ENCODE peak calls at places on chromosomes 7 and 10, in seven cellular contexts. One of them, this sample, is unnamed.

GRCh38 chr10:109924947-109925620 is 1.8 kb upstream of the XPNPEP1 start:
- DNase-seq in colonic mucosa: no peak
- DNase-seq in T-helper 2 cell: no peak
- DNase-seq in neural progenitor cell: no peak
- DNase-seq in stimulated activated CD4-positive, alpha-beta T cell treated with anti-CD3 and anti-CD28 coated beads, Interleukin-4, amount 100 ng/mL, for 24 hours: no peak
- DNase-seq in GM23248: no peak
- DNase-seq in M059J: no peak
- DNase-seq in this sample: no peak

GRCh38 chr7:27097686-27098492 is 2.1 kb upstream of the HOXA1 start:
- DNase-seq in GM23248: peak
- DNase-seq in neural progenitor cell: peak
- DNase-seq in stimulated activated CD4-positive, alpha-beta T cell treated with anti-CD3 and anti-CD28 coated beads, Interleukin-4, amount 100 ng/mL, for 24 hours: no peak
- DNase-seq in T-helper 2 cell: no peak
- DNase-seq in M059J: peak
- DNase-seq in colonic mucosa: peak
- DNase-seq in this sample: peak

GRCh38 chr7:20158684-20159083 is 58.5 kb downstream of the MACC1 start:
- DNase-seq in T-helper 2 cell: peak
- DNase-seq in neural progenitor cell: no peak
- DNase-seq in M059J: peak
- DNase-seq in GM23248: peak
- DNase-seq in colonic mucosa: no peak
- DNase-seq in stimulated activated CD4-positive, alpha-beta T cell treated with anti-CD3 and anti-CD28 coated beads, Interleukin-4, amount 100 ng/mL, for 24 hours: no peak
- DNase-seq in this sample: no peak

GRCh38 chr7:151897951-151898686 is 21.2 kb upstream of the PRKAG2 start:
- DNase-seq in M059J: no peak
- DNase-seq in GM23248: no peak
- DNase-seq in neural progenitor cell: no peak
- DNase-seq in stimulated activated CD4-positive, alpha-beta T cell treated with anti-CD3 and anti-CD28 coated beads, Interleukin-4, amount 100 ng/mL, for 24 hours: no peak
- DNase-seq in colonic mucosa: peak
- DNase-seq in T-helper 2 cell: no peak
- DNase-seq in this sample: no peak

GRCh38 chr7:1663857-1664651 is 6.0 kb upstream of the ELFN1 start:
- DNase-seq in T-helper 2 cell: no peak
- DNase-seq in stimulated activated CD4-positive, alpha-beta T cell treated with anti-CD3 and anti-CD28 coated beads, Interleukin-4, amount 100 ng/mL, for 24 hours: no peak
- DNase-seq in colonic mucosa: no peak
- DNase-seq in neural progenitor cell: peak
- DNase-seq in GM23248: no peak
- DNase-seq in M059J: no peak
- DNase-seq in this sample: no peak

GRCh38 chr10:114635101-114635500 is 23.0 kb downstream of the ABLIM1 start:
- DNase-seq in stimulated activated CD4-positive, alpha-beta T cell treated with anti-CD3 and anti-CD28 coated beads, Interleukin-4, amount 100 ng/mL, for 24 hours: no peak
- DNase-seq in M059J: peak
- DNase-seq in colonic mucosa: no peak
- DNase-seq in neural progenitor cell: no peak
- DNase-seq in GM23248: no peak
- DNase-seq in T-helper 2 cell: no peak
- DNase-seq in this sample: no peak

GRCh38 chr10:129764011-129764900 is 199.8 kb downstream of the EBF3 start:
- DNase-seq in T-helper 2 cell: no peak
- DNase-seq in stimulated activated CD4-positive, alpha-beta T cell treated with anti-CD3 and anti-CD28 coated beads, Interleukin-4, amount 100 ng/mL, for 24 hours: no peak
- DNase-seq in GM23248: no peak
- DNase-seq in colonic mucosa: peak
- DNase-seq in M059J: no peak
- DNase-seq in neural progenitor cell: no peak
- DNase-seq in this sample: no peak

GRCh38 chr7:43077285-43077684 is 35.2 kb upstream of the HECW1 start:
- DNase-seq in colonic mucosa: no peak
- DNase-seq in stimulated activated CD4-positive, alpha-beta T cell treated with anti-CD3 and anti-CD28 coated beads, Interleukin-4, amount 100 ng/mL, for 24 hours: no peak
- DNase-seq in T-helper 2 cell: no peak
- DNase-seq in neural progenitor cell: peak
- DNase-seq in GM23248: no peak
- DNase-seq in M059J: no peak
- DNase-seq in this sample: no peak

GRCh38 chr10:15084502-15084922 is 4.1 kb downstream of the ACBD7 start:
- DNase-seq in T-helper 2 cell: peak
- DNase-seq in colonic mucosa: peak
- DNase-seq in stimulated activated CD4-positive, alpha-beta T cell treated with anti-CD3 and anti-CD28 coated beads, Interleukin-4, amount 100 ng/mL, for 24 hours: no peak
- DNase-seq in neural progenitor cell: peak
- DNase-seq in GM23248: peak
- DNase-seq in M059J: peak
- DNase-seq in this sample: peak

GRCh38 chr10:4650109-4650508 is 175.9 kb upstream of the AKR1E2 start:
- DNase-seq in neural progenitor cell: no peak
- DNase-seq in colonic mucosa: no peak
- DNase-seq in M059J: no peak
- DNase-seq in stimulated activated CD4-positive, alpha-beta T cell treated with anti-CD3 and anti-CD28 coated beads, Interleukin-4, amount 100 ng/mL, for 24 hours: no peak
- DNase-seq in GM23248: peak
- DNase-seq in T-helper 2 cell: no peak
- DNase-seq in this sample: no peak

GRCh38 chr10:88897019-88897853 is 17.2 kb downstream of the STAMBPL1 start:
- DNase-seq in colonic mucosa: peak
- DNase-seq in GM23248: peak
- DNase-seq in T-helper 2 cell: peak
- DNase-seq in neural progenitor cell: no peak
- DNase-seq in stimulated activated CD4-positive, alpha-beta T cell treated with anti-CD3 and anti-CD28 coated beads, Interleukin-4, amount 100 ng/mL, for 24 hours: peak
- DNase-seq in M059J: peak
- DNase-seq in this sample: peak

GRCh38 chr7:24337180-24337579 is 53.2 kb downstream of the NPY start:
- DNase-seq in GM23248: no peak
- DNase-seq in colonic mucosa: no peak
- DNase-seq in neural progenitor cell: peak
- DNase-seq in M059J: peak
- DNase-seq in stimulated activated CD4-positive, alpha-beta T cell treated with anti-CD3 and anti-CD28 coated beads, Interleukin-4, amount 100 ng/mL, for 24 hours: no peak
- DNase-seq in T-helper 2 cell: no peak
- DNase-seq in this sample: no peak

GRCh38 chr7:31096882-31097258 is 44.8 kb downstream of the ADCYAP1R1 start:
- DNase-seq in M059J: no peak
- DNase-seq in stimulated activated CD4-positive, alpha-beta T cell treated with anti-CD3 and anti-CD28 coated beads, Interleukin-4, amount 100 ng/mL, for 24 hours: no peak
- DNase-seq in neural progenitor cell: no peak
- DNase-seq in GM23248: no peak
- DNase-seq in colonic mucosa: no peak
- DNase-seq in T-helper 2 cell: no peak
- DNase-seq in this sample: no peak

GRCh38 chr7:74606101-74606908 is 51.2 kb upstream of the GTF2I start:
- DNase-seq in M059J: peak
- DNase-seq in neural progenitor cell: peak
- DNase-seq in GM23248: peak
- DNase-seq in colonic mucosa: peak
- DNase-seq in T-helper 2 cell: peak
- DNase-seq in stimulated activated CD4-positive, alpha-beta T cell treated with anti-CD3 and anti-CD28 coated beads, Interleukin-4, amount 100 ng/mL, for 24 hours: peak
- DNase-seq in this sample: peak

GRCh38 chr7:149154021-149154420 is 6.8 kb downstream of the ZNF398 start:
- DNase-seq in T-helper 2 cell: no peak
- DNase-seq in neural progenitor cell: no peak
- DNase-seq in colonic mucosa: no peak
- DNase-seq in M059J: no peak
- DNase-seq in stimulated activated CD4-positive, alpha-beta T cell treated with anti-CD3 and anti-CD28 coated beads, Interleukin-4, amount 100 ng/mL, for 24 hours: no peak
- DNase-seq in GM23248: no peak
- DNase-seq in this sample: no peak

GRCh38 chr10:24277771-24278518 is 69.0 kb downstream of the KIAA1217 start:
- DNase-seq in stimulated activated CD4-positive, alpha-beta T cell treated with anti-CD3 and anti-CD28 coated beads, Interleukin-4, amount 100 ng/mL, for 24 hours: no peak
- DNase-seq in neural progenitor cell: no peak
- DNase-seq in M059J: peak
- DNase-seq in T-helper 2 cell: no peak
- DNase-seq in colonic mucosa: no peak
- DNase-seq in GM23248: peak
- DNase-seq in this sample: peak

GRCh38 chr7:151565541-151565940 is 45.8 kb upstream of the RHEB start:
- DNase-seq in neural progenitor cell: no peak
- DNase-seq in M059J: peak
- DNase-seq in stimulated activated CD4-positive, alpha-beta T cell treated with anti-CD3 and anti-CD28 coated beads, Interleukin-4, amount 100 ng/mL, for 24 hours: no peak
- DNase-seq in GM23248: peak
- DNase-seq in colonic mucosa: no peak
- DNase-seq in T-helper 2 cell: no peak
- DNase-seq in this sample: peak

GRCh38 chr10:33863347-33863746 is 528.9 kb upstream of the NRP1 start:
- DNase-seq in M059J: no peak
- DNase-seq in neural progenitor cell: no peak
- DNase-seq in stimulated activated CD4-positive, alpha-beta T cell treated with anti-CD3 and anti-CD28 coated beads, Interleukin-4, amount 100 ng/mL, for 24 hours: no peak
- DNase-seq in GM23248: no peak
- DNase-seq in T-helper 2 cell: no peak
- DNase-seq in colonic mucosa: no peak
- DNase-seq in this sample: no peak

GRCh38 chr10:107409517-107409916 is 245.0 kb upstream of the SORCS1 start:
- DNase-seq in GM23248: peak
- DNase-seq in T-helper 2 cell: no peak
- DNase-seq in colonic mucosa: no peak
- DNase-seq in M059J: peak
- DNase-seq in stimulated activated CD4-positive, alpha-beta T cell treated with anti-CD3 and anti-CD28 coated beads, Interleukin-4, amount 100 ng/mL, for 24 hours: no peak
- DNase-seq in neural progenitor cell: peak
- DNase-seq in this sample: peak

GRCh38 chr7:104627516-104627915 is 299.1 kb downstream of the LHFPL3 start:
- DNase-seq in neural progenitor cell: peak
- DNase-seq in GM23248: peak
- DNase-seq in T-helper 2 cell: peak
- DNase-seq in M059J: peak
- DNase-seq in stimulated activated CD4-positive, alpha-beta T cell treated with anti-CD3 and anti-CD28 coated beads, Interleukin-4, amount 100 ng/mL, for 24 hours: no peak
- DNase-seq in colonic mucosa: no peak
- DNase-seq in this sample: peak

GRCh38 chr10:20006169-20006870 is 190.1 kb downstream of the PLXDC2 start:
- DNase-seq in T-helper 2 cell: no peak
- DNase-seq in neural progenitor cell: no peak
- DNase-seq in stimulated activated CD4-positive, alpha-beta T cell treated with anti-CD3 and anti-CD28 coated beads, Interleukin-4, amount 100 ng/mL, for 24 hours: no peak
- DNase-seq in GM23248: no peak
- DNase-seq in colonic mucosa: no peak
- DNase-seq in M059J: no peak
- DNase-seq in this sample: no peak

GRCh38 chr7:144834516-144835165 is 1.2 kb downstream of the TPK1 start:
- DNase-seq in stimulated activated CD4-positive, alpha-beta T cell treated with anti-CD3 and anti-CD28 coated beads, Interleukin-4, amount 100 ng/mL, for 24 hours: peak
- DNase-seq in colonic mucosa: peak
- DNase-seq in M059J: peak
- DNase-seq in T-helper 2 cell: peak
- DNase-seq in neural progenitor cell: no peak
- DNase-seq in GM23248: peak
- DNase-seq in this sample: no peak

GRCh38 chr10:13651969-13652720 is 65.4 kb downstream of the PRPF18 start:
- DNase-seq in T-helper 2 cell: no peak
- DNase-seq in stimulated activated CD4-positive, alpha-beta T cell treated with anti-CD3 and anti-CD28 coated beads, Interleukin-4, amount 100 ng/mL, for 24 hours: no peak
- DNase-seq in GM23248: no peak
- DNase-seq in neural progenitor cell: no peak
- DNase-seq in M059J: no peak
- DNase-seq in colonic mucosa: no peak
- DNase-seq in this sample: no peak

GRCh38 chr10:102505462-102506115 is 1.8 kb downstream of the SUFU start:
- DNase-seq in neural progenitor cell: peak
- DNase-seq in colonic mucosa: no peak
- DNase-seq in M059J: no peak
- DNase-seq in stimulated activated CD4-positive, alpha-beta T cell treated with anti-CD3 and anti-CD28 coated beads, Interleukin-4, amount 100 ng/mL, for 24 hours: no peak
- DNase-seq in GM23248: no peak
- DNase-seq in T-helper 2 cell: no peak
- DNase-seq in this sample: peak

GRCh38 chr10:14653271-14654161 is 121.2 kb downstream of the FAM107B start:
- DNase-seq in stimulated activated CD4-positive, alpha-beta T cell treated with anti-CD3 and anti-CD28 coated beads, Interleukin-4, amount 100 ng/mL, for 24 hours: no peak
- DNase-seq in M059J: peak
- DNase-seq in T-helper 2 cell: peak
- DNase-seq in GM23248: peak
- DNase-seq in neural progenitor cell: peak
- DNase-seq in colonic mucosa: peak
- DNase-seq in this sample: peak

GRCh38 chr10:79070611-79071534 is 2.1 kb downstream of the ZMIZ1 start:
- DNase-seq in GM23248: peak
- DNase-seq in T-helper 2 cell: peak
- DNase-seq in colonic mucosa: peak
- DNase-seq in stimulated activated CD4-positive, alpha-beta T cell treated with anti-CD3 and anti-CD28 coated beads, Interleukin-4, amount 100 ng/mL, for 24 hours: peak
- DNase-seq in neural progenitor cell: peak
- DNase-seq in M059J: peak
- DNase-seq in this sample: peak

GRCh38 chr10:24481241-24481640 is 242.4 kb downstream of the ARHGAP21 start:
- DNase-seq in neural progenitor cell: no peak
- DNase-seq in colonic mucosa: no peak
- DNase-seq in GM23248: no peak
- DNase-seq in M059J: no peak
- DNase-seq in stimulated activated CD4-positive, alpha-beta T cell treated with anti-CD3 and anti-CD28 coated beads, Interleukin-4, amount 100 ng/mL, for 24 hours: no peak
- DNase-seq in T-helper 2 cell: no peak
- DNase-seq in this sample: no peak

GRCh38 chr7:1533569-1534329 is 3.2 kb downstream of the MAFK start:
- DNase-seq in GM23248: peak
- DNase-seq in neural progenitor cell: no peak
- DNase-seq in T-helper 2 cell: peak
- DNase-seq in stimulated activated CD4-positive, alpha-beta T cell treated with anti-CD3 and anti-CD28 coated beads, Interleukin-4, amount 100 ng/mL, for 24 hours: peak
- DNase-seq in M059J: peak
- DNase-seq in colonic mucosa: no peak
- DNase-seq in this sample: peak

GRCh38 chr7:150800576-150801241 is at the start of gene TMEM176A:
- DNase-seq in colonic mucosa: peak
- DNase-seq in GM23248: no peak
- DNase-seq in M059J: no peak
- DNase-seq in neural progenitor cell: no peak
- DNase-seq in T-helper 2 cell: no peak
- DNase-seq in stimulated activated CD4-positive, alpha-beta T cell treated with anti-CD3 and anti-CD28 coated beads, Interleukin-4, amount 100 ng/mL, for 24 hours: peak
- DNase-seq in this sample: no peak

This sample was measured in ELR.